ENCODE peak calls at places on chromosomes 3 and 15, in nine cellular contexts. L, G, F, Y, M, U, I, Z and C are unnamed samples.

GRCh38 chr3:56836276-56837163 is 34.8 kb upstream of the ARHGEF3 start:
- DNase-seq in L (no peak), G (no peak), F (no peak), Y (no peak), M (no peak), U (peak; percentile 44), I (no peak), Z (no peak), C (no peak)

GRCh38 chr3:74121761-74122160 is 492.7 kb downstream of the CNTN3 start:
- DNase-seq in L (no peak), G (no peak), F (no peak), Y (no peak), M (no peak), U (no peak), I (no peak), Z (no peak), C (no peak)

GRCh38 chr3:85574306-85574705 is 615.5 kb downstream of the CADM2 start:
- DNase-seq in L (no peak), G (no peak), F (no peak), Y (no peak), M (no peak), U (no peak), I (no peak), Z (no peak), C (no peak)

GRCh38 chr3:123609063-123609462 is 24.2 kb upstream of the HACD2 start:
- DNase-seq in L (no peak), G (no peak), F (no peak), Y (no peak), M (no peak), U (no peak), I (no peak), Z (no peak), C (no peak)

GRCh38 chr15:42456971-42457370 is 34.0 kb downstream of the ZNF106 start:
- DNase-seq in L (no peak), G (no peak), F (no peak), Y (no peak), M (no peak), U (peak; percentile 73), I (no peak), Z (no peak), C (no peak)

GRCh38 chr15:57909388-57909787 is 156.1 kb downstream of the ALDH1A2 start:
- DNase-seq in L (no peak), G (no peak), F (no peak), Y (no peak), M (no peak), U (no peak), I (no peak), Z (no peak), C (no peak)

GRCh38 chr3:104548401-104548800 is 818.3 kb upstream of the ALCAM start:
- DNase-seq in L (no peak), G (no peak), F (no peak), Y (no peak), M (no peak), U (no peak), I (no peak), Z (no peak), C (no peak)

GRCh38 chr3:160686955-160687535 is 10.1 kb downstream of the ARL14 start:
- DNase-seq in L (no peak), G (no peak), F (no peak), Y (no peak), M (no peak), U (peak; percentile 49), I (no peak), Z (no peak), C (no peak)

GRCh38 chr3:129593595-129594339 is 12.7 kb downstream of the PLXND1 start:
- DNase-seq in L (peak; percentile 76), G (no peak), F (no peak), Y (no peak), M (no peak), U (no peak), I (no peak), Z (no peak), C (peak; percentile 85)

GRCh38 chr3:44685128-44685800 is 27.2 kb upstream of the ZNF502 start:
- DNase-seq in L (peak; percentile 95), G (peak; percentile 42), F (peak; percentile 42), Y (no peak), M (no peak), U (peak; percentile 84), I (peak; percentile 66), Z (no peak), C (no peak)

GRCh38 chr3:192444096-192444790 is 283.1 kb downstream of the FGF12 start:
- DNase-seq in L (peak; percentile 44), G (no peak), F (peak; percentile 30), Y (no peak), M (peak; percentile 15), U (peak; percentile 57), I (peak; percentile 79), Z (peak; percentile 86), C (peak; percentile 48)

GRCh38 chr3:143601738-143602480 is 246.4 kb downstream of the SLC9A9 start:
- DNase-seq in L (peak; percentile 38), G (no peak), F (peak; percentile 23), Y (no peak), M (no peak), U (peak; percentile 82), I (no peak), Z (no peak), C (no peak)

GRCh38 chr3:2856062-2856792 is 253.9 kb downstream of the IL5RA start:
- DNase-seq in L (no peak), G (no peak), F (no peak), Y (no peak), M (no peak), U (no peak), I (no peak), Z (no peak), C (no peak)

GRCh38 chr3:73603771-73604171 is 21.0 kb downstream of the PDZRN3 start:
- DNase-seq in L (no peak), G (peak; percentile 63), F (no peak), Y (no peak), M (no peak), U (peak; percentile 88), I (no peak), Z (no peak), C (no peak)

GRCh38 chr15:63870403-63871209 is 36.9 kb upstream of the HERC1 start:
- DNase-seq in L (no peak), G (peak; percentile 69), F (no peak), Y (no peak), M (no peak), U (peak; percentile 76), I (peak; percentile 66), Z (peak; percentile 53), C (no peak)

GRCh38 chr15:88649286-88649733 is 10.5 kb downstream of the ISG20 start:
- DNase-seq in L (no peak), G (peak; percentile 56), F (peak; percentile 35), Y (no peak), M (peak; percentile 72), U (peak; percentile 98), I (peak; percentile 47), Z (peak; percentile 66), C (no peak)

GRCh38 chr15:51240066-51240465 is 98.3 kb downstream of the CYP19A1 start:
- DNase-seq in L (no peak), G (no peak), F (no peak), Y (no peak), M (no peak), U (no peak), I (no peak), Z (no peak), C (no peak)

GRCh38 chr15:76175442-76175841 is 115.7 kb downstream of the TMEM266 start:
- DNase-seq in L (no peak), G (no peak), F (no peak), Y (no peak), M (no peak), U (no peak), I (peak; percentile 78), Z (no peak), C (no peak)

GRCh38 chr3:178087376-178087775 is 448.9 kb upstream of the KCNMB2 start:
- DNase-seq in L (no peak), G (no peak), F (no peak), Y (no peak), M (no peak), U (no peak), I (no peak), Z (no peak), C (no peak)

GRCh38 chr3:195028877-195029606 is 241.9 kb downstream of the XXYLT1 start:
- DNase-seq in L (no peak), G (no peak), F (no peak), Y (no peak), M (no peak), U (no peak), I (no peak), Z (no peak), C (no peak)

GRCh38 chr3:143507735-143508580 is 340.3 kb downstream of the SLC9A9 start:
- DNase-seq in L (no peak), G (peak; percentile 22), F (no peak), Y (no peak), M (no peak), U (peak; percentile 92), I (no peak), Z (no peak), C (no peak)